ENCODE peak calls at places on chromosomes 6 and 20, in seven cellular contexts. One of them, this sample, is unnamed.

GRCh38 chr6:22828179-22829062 is 259.1 kb downstream of the HDGFL1 start:
- DNase-seq in IMR-90: peak
- DNase-seq in A549: peak
- DNase-seq in esophagus muscularis mucosa: no peak
- DNase-seq in NB4: peak
- DNase-seq in Peyer's patch: no peak
- DNase-seq in heart left ventricle: no peak
- DNase-seq in this sample: peak

GRCh38 chr20:63054695-63055240 is 48.0 kb upstream of the BHLHE23 start:
- DNase-seq in IMR-90: no peak
- DNase-seq in A549: no peak
- DNase-seq in esophagus muscularis mucosa: no peak
- DNase-seq in NB4: no peak
- DNase-seq in Peyer's patch: peak
- DNase-seq in heart left ventricle: peak
- DNase-seq in this sample: no peak

GRCh38 chr20:43037605-43038309 is 151.9 kb downstream of the PTPRT start:
- DNase-seq in IMR-90: no peak
- DNase-seq in A549: no peak
- DNase-seq in esophagus muscularis mucosa: no peak
- DNase-seq in NB4: no peak
- DNase-seq in Peyer's patch: no peak
- DNase-seq in heart left ventricle: no peak
- DNase-seq in this sample: no peak

GRCh38 chr6:134015719-134016557 is 36.5 kb downstream of the SLC2A12 start:
- DNase-seq in IMR-90: peak
- DNase-seq in A549: no peak
- DNase-seq in esophagus muscularis mucosa: no peak
- DNase-seq in NB4: no peak
- DNase-seq in Peyer's patch: no peak
- DNase-seq in heart left ventricle: no peak
- DNase-seq in this sample: no peak

GRCh38 chr6:137646506-137646905 is 152.3 kb upstream of the OLIG3 start:
- DNase-seq in IMR-90: no peak
- DNase-seq in A549: no peak
- DNase-seq in esophagus muscularis mucosa: no peak
- DNase-seq in NB4: no peak
- DNase-seq in Peyer's patch: no peak
- DNase-seq in heart left ventricle: no peak
- DNase-seq in this sample: no peak

GRCh38 chr6:57262901-57263694 is 41.0 kb upstream of the RAB23 start:
- DNase-seq in IMR-90: peak
- DNase-seq in A549: no peak
- DNase-seq in esophagus muscularis mucosa: no peak
- DNase-seq in NB4: no peak
- DNase-seq in Peyer's patch: no peak
- DNase-seq in heart left ventricle: no peak
- DNase-seq in this sample: peak

GRCh38 chr6:158908596-158908995 is 89.4 kb upstream of the EZR start:
- DNase-seq in IMR-90: no peak
- DNase-seq in A549: no peak
- DNase-seq in esophagus muscularis mucosa: no peak
- DNase-seq in NB4: no peak
- DNase-seq in Peyer's patch: no peak
- DNase-seq in heart left ventricle: no peak
- DNase-seq in this sample: no peak

GRCh38 chr20:34560141-34560523 is 1.6 kb downstream of the MAP1LC3A start:
- DNase-seq in IMR-90: no peak
- DNase-seq in A549: no peak
- DNase-seq in esophagus muscularis mucosa: no peak
- DNase-seq in NB4: no peak
- DNase-seq in Peyer's patch: no peak
- DNase-seq in heart left ventricle: no peak
- DNase-seq in this sample: no peak

GRCh38 chr6:132202569-132202968 is 198.7 kb downstream of the MOXD1 start:
- DNase-seq in IMR-90: peak
- DNase-seq in A549: no peak
- DNase-seq in esophagus muscularis mucosa: no peak
- DNase-seq in NB4: no peak
- DNase-seq in Peyer's patch: no peak
- DNase-seq in heart left ventricle: no peak
- DNase-seq in this sample: no peak

GRCh38 chr6:24768361-24768760 is 6.4 kb upstream of the GMNN start:
- DNase-seq in IMR-90: peak
- DNase-seq in A549: no peak
- DNase-seq in esophagus muscularis mucosa: no peak
- DNase-seq in NB4: no peak
- DNase-seq in Peyer's patch: no peak
- DNase-seq in heart left ventricle: no peak
- DNase-seq in this sample: no peak

GRCh38 chr6:85390105-85390728 is 59.7 kb upstream of the NT5E start:
- DNase-seq in IMR-90: peak
- DNase-seq in A549: peak
- DNase-seq in esophagus muscularis mucosa: no peak
- DNase-seq in NB4: no peak
- DNase-seq in Peyer's patch: no peak
- DNase-seq in heart left ventricle: no peak
- DNase-seq in this sample: no peak

GRCh38 chr6:33683051-33683571 is 28.4 kb downstream of the UQCC2 start:
- DNase-seq in IMR-90: no peak
- DNase-seq in A549: no peak
- DNase-seq in esophagus muscularis mucosa: no peak
- DNase-seq in NB4: no peak
- DNase-seq in Peyer's patch: no peak
- DNase-seq in heart left ventricle: no peak
- DNase-seq in this sample: no peak

GRCh38 chr20:15799871-15800270 is 773.4 kb downstream of the KIF16B start:
- DNase-seq in IMR-90: peak
- DNase-seq in A549: no peak
- DNase-seq in esophagus muscularis mucosa: no peak
- DNase-seq in NB4: peak
- DNase-seq in Peyer's patch: no peak
- DNase-seq in heart left ventricle: no peak
- DNase-seq in this sample: no peak

GRCh38 chr20:23061713-23062561 is 12.5 kb upstream of the THBD start:
- DNase-seq in IMR-90: peak
- DNase-seq in A549: peak
- DNase-seq in esophagus muscularis mucosa: no peak
- DNase-seq in NB4: peak
- DNase-seq in Peyer's patch: no peak
- DNase-seq in heart left ventricle: no peak
- DNase-seq in this sample: peak

DNA sequence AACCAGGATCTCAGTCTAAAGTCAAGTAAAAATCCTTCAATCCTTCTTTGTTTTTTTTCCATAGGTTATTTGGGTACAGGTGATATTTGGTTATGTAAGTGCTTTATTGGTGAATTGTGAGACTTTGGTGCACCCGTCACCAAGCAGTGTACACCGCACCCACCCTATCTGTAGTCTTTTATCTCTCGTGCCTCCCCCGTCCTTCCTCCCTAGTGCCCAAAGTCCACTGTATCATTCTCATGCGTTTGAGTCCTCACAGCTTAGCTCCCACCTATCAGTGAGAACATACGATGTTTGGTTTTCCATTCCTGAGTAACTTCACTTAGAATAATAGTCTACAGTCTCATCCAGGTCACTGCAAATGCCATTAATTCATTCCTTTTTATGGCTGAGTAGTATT is 879 bp downstream of the MUC22 start:
- DNase-seq in IMR-90: no peak
- DNase-seq in A549: no peak
- DNase-seq in esophagus muscularis mucosa: no peak
- DNase-seq in NB4: no peak
- DNase-seq in Peyer's patch: no peak
- DNase-seq in heart left ventricle: no peak
- DNase-seq in this sample: no peak
- TF ChIP-seq POLR2A in IMR-90: no peak
- TF ChIP-seq POLR2A in A549: no peak
- TF ChIP-seq POLR2A in esophagus muscularis mucosa: no peak
- TF ChIP-seq POLR2A in NB4: no peak
- TF ChIP-seq POLR2A in Peyer's patch: no peak
- TF ChIP-seq POLR2A in heart left ventricle: no peak
- TF ChIP-seq POLR2A in this sample: no peak

GRCh38 chr6:170347975-170348374 is 41.4 kb downstream of the FAM120B start:
- DNase-seq in IMR-90: no peak
- DNase-seq in A549: no peak
- DNase-seq in esophagus muscularis mucosa: no peak
- DNase-seq in NB4: no peak
- DNase-seq in Peyer's patch: no peak
- DNase-seq in heart left ventricle: no peak
- DNase-seq in this sample: no peak

GRCh38 chr6:170347091-170347490 is 40.5 kb downstream of the FAM120B start:
- DNase-seq in IMR-90: peak
- DNase-seq in A549: no peak
- DNase-seq in esophagus muscularis mucosa: no peak
- DNase-seq in NB4: no peak
- DNase-seq in Peyer's patch: no peak
- DNase-seq in heart left ventricle: no peak
- DNase-seq in this sample: no peak

GRCh38 chr6:170346649-170347048 is 40.1 kb downstream of the FAM120B start:
- DNase-seq in IMR-90: no peak
- DNase-seq in A549: no peak
- DNase-seq in esophagus muscularis mucosa: no peak
- DNase-seq in NB4: no peak
- DNase-seq in Peyer's patch: no peak
- DNase-seq in heart left ventricle: no peak
- DNase-seq in this sample: no peak

GRCh38 chr6:170345662-170346061 is 39.1 kb downstream of the FAM120B start:
- DNase-seq in IMR-90: peak
- DNase-seq in A549: no peak
- DNase-seq in esophagus muscularis mucosa: no peak
- DNase-seq in NB4: no peak
- DNase-seq in Peyer's patch: no peak
- DNase-seq in heart left ventricle: no peak
- DNase-seq in this sample: no peak

DNA sequence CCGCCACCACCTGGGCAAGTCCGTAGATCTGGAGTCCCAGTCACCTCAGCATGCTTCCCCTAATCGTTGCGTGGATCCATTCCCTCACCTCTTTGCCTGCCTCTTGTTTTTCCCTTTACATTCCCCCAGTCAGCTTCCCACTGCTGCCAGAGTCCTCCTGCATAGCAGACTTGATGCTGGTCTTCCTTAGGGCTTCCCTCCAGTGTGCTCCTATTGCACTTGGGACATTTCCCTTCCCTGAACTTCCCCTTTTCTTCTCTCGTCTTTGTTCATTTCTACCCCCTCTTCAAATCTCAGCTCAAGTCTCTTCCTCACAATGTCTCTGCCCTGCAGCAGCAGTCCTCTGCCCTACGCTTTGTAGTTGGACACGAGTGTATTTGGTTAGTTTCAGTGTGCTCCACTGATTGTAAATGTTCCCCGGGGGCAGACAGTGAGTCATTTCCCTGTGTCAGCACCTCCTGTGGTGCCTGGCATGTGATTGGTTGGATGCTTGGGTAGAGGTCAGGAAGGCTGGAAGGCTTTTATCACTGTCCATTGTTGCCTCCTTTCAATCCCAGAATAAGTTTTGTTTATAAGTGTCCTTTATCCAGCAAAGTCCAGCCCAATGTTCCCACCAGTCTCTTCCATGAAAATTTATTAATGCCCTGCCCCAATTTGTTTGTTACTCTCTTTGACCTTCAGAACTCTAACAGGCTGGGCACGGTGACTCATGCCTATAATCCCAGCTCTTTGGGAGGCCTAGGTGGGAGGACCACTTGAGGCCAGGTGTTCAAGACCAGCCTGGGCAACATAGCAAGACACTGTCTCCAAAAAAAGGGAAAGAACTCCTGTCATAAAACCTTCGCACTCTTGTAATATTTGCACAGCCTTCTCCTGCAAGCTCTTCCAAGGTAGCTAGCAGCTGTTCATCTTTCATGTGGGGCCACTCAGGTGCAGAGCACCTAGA is 38.3 kb downstream of the FAM120B start:
- DNase-seq in IMR-90: peak
- DNase-seq in A549: peak
- DNase-seq in esophagus muscularis mucosa: no peak
- DNase-seq in NB4: peak
- DNase-seq in Peyer's patch: no peak
- DNase-seq in heart left ventricle: no peak
- DNase-seq in this sample: peak
- TF ChIP-seq POLR2A in IMR-90: no peak
- TF ChIP-seq POLR2A in A549: no peak
- TF ChIP-seq POLR2A in esophagus muscularis mucosa: no peak
- TF ChIP-seq POLR2A in NB4: no peak
- TF ChIP-seq POLR2A in Peyer's patch: no peak
- TF ChIP-seq POLR2A in heart left ventricle: no peak
- TF ChIP-seq POLR2A in this sample: no peak

DNA sequence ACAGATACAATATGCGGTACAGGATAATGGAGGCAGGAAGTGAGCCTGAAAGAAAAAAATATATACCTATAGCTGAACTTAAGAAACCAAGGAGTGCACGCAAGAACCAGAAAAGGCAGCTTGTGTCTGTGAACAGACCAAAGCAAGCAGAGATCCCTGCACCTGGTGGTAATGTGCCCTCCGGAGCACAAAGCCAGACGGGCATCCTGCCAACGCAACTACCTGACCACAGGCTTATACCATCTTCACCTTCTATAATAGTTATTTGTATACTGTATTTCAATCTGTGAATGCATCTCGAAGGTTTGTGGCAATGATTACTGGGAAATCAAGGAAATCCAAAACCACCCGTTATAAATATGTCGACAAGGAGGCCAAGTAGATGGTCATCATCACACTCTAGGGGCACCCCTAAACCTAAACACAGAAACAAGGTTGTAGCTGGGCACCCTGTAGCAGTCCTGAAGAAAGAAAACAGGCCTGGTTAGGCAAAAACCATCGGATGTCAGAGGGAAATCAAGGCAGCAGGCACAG is 802 bp downstream of the FBXL4 start:
- DNase-seq in IMR-90: peak
- DNase-seq in A549: peak
- DNase-seq in esophagus muscularis mucosa: no peak
- DNase-seq in NB4: peak
- DNase-seq in Peyer's patch: peak
- DNase-seq in heart left ventricle: peak
- DNase-seq in this sample: no peak
- TF ChIP-seq POLR2A in IMR-90: no peak
- TF ChIP-seq POLR2A in A549: no peak
- TF ChIP-seq POLR2A in esophagus muscularis mucosa: no peak
- TF ChIP-seq POLR2A in NB4: no peak
- TF ChIP-seq POLR2A in Peyer's patch: no peak
- TF ChIP-seq POLR2A in heart left ventricle: no peak
- TF ChIP-seq POLR2A in this sample: no peak

DNA sequence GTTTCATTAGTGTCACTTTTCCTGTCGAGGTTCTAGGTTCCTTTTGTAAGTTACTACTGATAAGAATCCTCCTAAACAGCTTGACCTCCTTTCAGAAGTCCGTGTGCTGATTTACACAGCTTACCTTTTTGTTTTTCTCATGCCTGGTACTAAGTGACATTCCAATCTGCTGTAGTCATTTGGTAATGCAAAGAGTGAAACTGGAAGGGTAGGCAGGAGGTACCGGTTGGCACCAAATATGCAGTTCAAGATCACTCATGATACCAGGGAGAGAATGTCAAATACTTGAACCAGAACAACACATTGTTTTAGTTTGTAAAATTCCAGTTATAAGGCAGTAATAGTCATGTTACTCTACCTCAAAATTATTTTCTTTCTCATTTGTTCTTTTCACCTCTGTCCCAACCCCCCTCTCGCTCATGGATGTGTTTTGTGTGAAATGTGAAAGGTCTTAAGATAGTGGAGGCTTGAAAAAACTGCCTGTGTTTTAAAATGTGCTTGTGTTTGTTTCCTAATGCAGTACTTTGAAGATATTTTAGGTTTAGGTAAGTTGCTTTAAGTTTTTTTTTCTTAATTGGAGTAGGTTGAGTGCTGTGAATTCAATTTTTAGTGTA is 23.2 kb downstream of the AFDN start:
- DNase-seq in IMR-90: no peak
- DNase-seq in A549: peak
- DNase-seq in esophagus muscularis mucosa: no peak
- DNase-seq in NB4: no peak
- DNase-seq in Peyer's patch: no peak
- DNase-seq in heart left ventricle: no peak
- DNase-seq in this sample: no peak
- TF ChIP-seq POLR2A in IMR-90: no peak
- TF ChIP-seq POLR2A in A549: no peak
- TF ChIP-seq POLR2A in esophagus muscularis mucosa: no peak
- TF ChIP-seq POLR2A in NB4: no peak
- TF ChIP-seq POLR2A in Peyer's patch: no peak
- TF ChIP-seq POLR2A in heart left ventricle: no peak
- TF ChIP-seq POLR2A in this sample: no peak

This sample was measured in H54.